ENCODE peak calls at places on chromosomes 2 and 18, in six cellular contexts. One of them, this sample, is unnamed.

GRCh38 chr2:121699421-121700328 is 37.0 kb downstream of the NIFK start:
- DNase-seq in hippocampal formation: no peak
- DNase-seq in iPS DF 19.7: no peak
- DNase-seq in hypothalamus: no peak
- DNase-seq in fibroblast of the aortic adventitia: peak
- DNase-seq in HFFc6: peak
- DNase-seq in this sample: no peak

GRCh38 chr2:58227171-58227917 is 13.8 kb downstream of the FANCL start:
- DNase-seq in hippocampal formation: no peak
- DNase-seq in iPS DF 19.7: no peak
- DNase-seq in hypothalamus: no peak
- DNase-seq in fibroblast of the aortic adventitia: no peak
- DNase-seq in HFFc6: no peak
- DNase-seq in this sample: no peak

GRCh38 chr18:48408727-48409590 is at the start of gene ZBTB7C:
- DNase-seq in hippocampal formation: peak
- DNase-seq in iPS DF 19.7: no peak
- DNase-seq in hypothalamus: peak
- DNase-seq in fibroblast of the aortic adventitia: no peak
- DNase-seq in HFFc6: no peak
- DNase-seq in this sample: no peak

GRCh38 chr2:179435021-179435420 is 170.4 kb upstream of the SESTD1 start:
- DNase-seq in hippocampal formation: no peak
- DNase-seq in iPS DF 19.7: no peak
- DNase-seq in hypothalamus: no peak
- DNase-seq in fibroblast of the aortic adventitia: no peak
- DNase-seq in HFFc6: no peak
- DNase-seq in this sample: no peak

GRCh38 chr2:127194447-127194846 is 25.7 kb downstream of the CYP27C1 start:
- DNase-seq in hippocampal formation: no peak
- DNase-seq in iPS DF 19.7: no peak
- DNase-seq in hypothalamus: no peak
- DNase-seq in fibroblast of the aortic adventitia: no peak
- DNase-seq in HFFc6: no peak
- DNase-seq in this sample: no peak

GRCh38 chr18:77068890-77069312 is 63.7 kb downstream of the MBP start:
- DNase-seq in hippocampal formation: no peak
- DNase-seq in iPS DF 19.7: no peak
- DNase-seq in hypothalamus: no peak
- DNase-seq in fibroblast of the aortic adventitia: peak
- DNase-seq in HFFc6: no peak
- DNase-seq in this sample: no peak

GRCh38 chr2:113760400-113760799 is 4.0 kb upstream of the SLC35F5 start:
- DNase-seq in hippocampal formation: no peak
- DNase-seq in iPS DF 19.7: no peak
- DNase-seq in hypothalamus: no peak
- DNase-seq in fibroblast of the aortic adventitia: peak
- DNase-seq in HFFc6: peak
- DNase-seq in this sample: no peak

GRCh38 chr2:48841126-48841525 is 85.6 kb upstream of the LHCGR start:
- DNase-seq in hippocampal formation: no peak
- DNase-seq in iPS DF 19.7: no peak
- DNase-seq in hypothalamus: no peak
- DNase-seq in fibroblast of the aortic adventitia: no peak
- DNase-seq in HFFc6: no peak
- DNase-seq in this sample: no peak

GRCh38 chr2:232997749-232998665 is 15.0 kb downstream of the NGEF start:
- DNase-seq in hippocampal formation: no peak
- DNase-seq in iPS DF 19.7: no peak
- DNase-seq in hypothalamus: no peak
- DNase-seq in fibroblast of the aortic adventitia: no peak
- DNase-seq in HFFc6: no peak
- DNase-seq in this sample: no peak

GRCh38 chr2:240404174-240404852 is 31.1 kb upstream of the GPC1 start:
- DNase-seq in hippocampal formation: no peak
- DNase-seq in iPS DF 19.7: no peak
- DNase-seq in hypothalamus: no peak
- DNase-seq in fibroblast of the aortic adventitia: no peak
- DNase-seq in HFFc6: no peak
- DNase-seq in this sample: no peak

GRCh38 chr2:241878007-241878970 is 8.8 kb downstream of the RTP5 start:
- DNase-seq in hippocampal formation: peak
- DNase-seq in iPS DF 19.7: no peak
- DNase-seq in hypothalamus: no peak
- DNase-seq in fibroblast of the aortic adventitia: peak
- DNase-seq in HFFc6: peak
- DNase-seq in this sample: peak

GRCh38 chr2:143581989-143582719 is 452.9 kb downstream of the ARHGAP15 start:
- DNase-seq in hippocampal formation: peak
- DNase-seq in iPS DF 19.7: no peak
- DNase-seq in hypothalamus: no peak
- DNase-seq in fibroblast of the aortic adventitia: no peak
- DNase-seq in HFFc6: no peak
- DNase-seq in this sample: no peak

GRCh38 chr2:30625600-30626208 is 178.7 kb downstream of the LCLAT1 start:
- DNase-seq in hippocampal formation: no peak
- DNase-seq in iPS DF 19.7: no peak
- DNase-seq in hypothalamus: no peak
- DNase-seq in fibroblast of the aortic adventitia: no peak
- DNase-seq in HFFc6: no peak
- DNase-seq in this sample: no peak

GRCh38 chr2:167592441-167592840 is 655.0 kb downstream of the STK39 start:
- DNase-seq in hippocampal formation: no peak
- DNase-seq in iPS DF 19.7: no peak
- DNase-seq in hypothalamus: no peak
- DNase-seq in fibroblast of the aortic adventitia: no peak
- DNase-seq in HFFc6: no peak
- DNase-seq in this sample: peak

GRCh38 chr2:121832992-121833732 is 77.7 kb downstream of the TSN start:
- DNase-seq in hippocampal formation: no peak
- DNase-seq in iPS DF 19.7: no peak
- DNase-seq in hypothalamus: no peak
- DNase-seq in fibroblast of the aortic adventitia: no peak
- DNase-seq in HFFc6: no peak
- DNase-seq in this sample: no peak

GRCh38 chr2:85741811-85742507 is 11.8 kb upstream of the ATOH8 start:
- DNase-seq in hippocampal formation: peak
- DNase-seq in iPS DF 19.7: no peak
- DNase-seq in hypothalamus: peak
- DNase-seq in fibroblast of the aortic adventitia: peak
- DNase-seq in HFFc6: peak
- DNase-seq in this sample: peak

GRCh38 chr2:233346930-233347329 is 7.4 kb upstream of the DGKD start:
- DNase-seq in hippocampal formation: no peak
- DNase-seq in iPS DF 19.7: no peak
- DNase-seq in hypothalamus: no peak
- DNase-seq in fibroblast of the aortic adventitia: no peak
- DNase-seq in HFFc6: no peak
- DNase-seq in this sample: peak

GRCh38 chr2:204027105-204027504 is 90.5 kb downstream of the ICOS start:
- DNase-seq in hippocampal formation: no peak
- DNase-seq in iPS DF 19.7: no peak
- DNase-seq in hypothalamus: no peak
- DNase-seq in fibroblast of the aortic adventitia: no peak
- DNase-seq in HFFc6: no peak
- DNase-seq in this sample: no peak

GRCh38 chr2:237693281-237694039 is 66.1 kb downstream of the LRRFIP1 start:
- DNase-seq in hippocampal formation: no peak
- DNase-seq in iPS DF 19.7: no peak
- DNase-seq in hypothalamus: no peak
- DNase-seq in fibroblast of the aortic adventitia: peak
- DNase-seq in HFFc6: peak
- DNase-seq in this sample: no peak

GRCh38 chr2:151928380-151928779 is 100.2 kb upstream of the ARL5A start:
- DNase-seq in hippocampal formation: no peak
- DNase-seq in iPS DF 19.7: no peak
- DNase-seq in hypothalamus: no peak
- DNase-seq in fibroblast of the aortic adventitia: no peak
- DNase-seq in HFFc6: no peak
- DNase-seq in this sample: no peak

GRCh38 chr2:223101340-223102039 is 49.5 kb downstream of the KCNE4 start:
- DNase-seq in hippocampal formation: no peak
- DNase-seq in iPS DF 19.7: peak
- DNase-seq in hypothalamus: no peak
- DNase-seq in fibroblast of the aortic adventitia: peak
- DNase-seq in HFFc6: peak
- DNase-seq in this sample: no peak

GRCh38 chr2:161992526-161992925 is 81.5 kb downstream of the DPP4 start:
- DNase-seq in hippocampal formation: no peak
- DNase-seq in iPS DF 19.7: no peak
- DNase-seq in hypothalamus: no peak
- DNase-seq in fibroblast of the aortic adventitia: no peak
- DNase-seq in HFFc6: no peak
- DNase-seq in this sample: no peak

GRCh38 chr18:23627325-23627724 is 35.4 kb downstream of the ANKRD29 start:
- DNase-seq in hippocampal formation: no peak
- DNase-seq in iPS DF 19.7: no peak
- DNase-seq in hypothalamus: no peak
- DNase-seq in fibroblast of the aortic adventitia: peak
- DNase-seq in HFFc6: peak
- DNase-seq in this sample: no peak

GRCh38 chr2:83850071-83850725 is 608.9 kb downstream of the SUCLG1 start:
- DNase-seq in hippocampal formation: no peak
- DNase-seq in iPS DF 19.7: no peak
- DNase-seq in hypothalamus: no peak
- DNase-seq in fibroblast of the aortic adventitia: no peak
- DNase-seq in HFFc6: no peak
- DNase-seq in this sample: no peak

GRCh38 chr2:38261569-38262513 is 115.2 kb downstream of the ATL2 start:
- DNase-seq in hippocampal formation: no peak
- DNase-seq in iPS DF 19.7: no peak
- DNase-seq in hypothalamus: no peak
- DNase-seq in fibroblast of the aortic adventitia: no peak
- DNase-seq in HFFc6: no peak
- DNase-seq in this sample: no peak

GRCh38 chr2:9990735-9991134 is 39.2 kb downstream of the GRHL1 start:
- DNase-seq in hippocampal formation: no peak
- DNase-seq in iPS DF 19.7: peak
- DNase-seq in hypothalamus: no peak
- DNase-seq in fibroblast of the aortic adventitia: no peak
- DNase-seq in HFFc6: no peak
- DNase-seq in this sample: no peak

GRCh38 chr2:136929531-136929930 is 164.2 kb downstream of the THSD7B start:
- DNase-seq in hippocampal formation: no peak
- DNase-seq in iPS DF 19.7: no peak
- DNase-seq in hypothalamus: no peak
- DNase-seq in fibroblast of the aortic adventitia: no peak
- DNase-seq in HFFc6: no peak
- DNase-seq in this sample: no peak

GRCh38 chr2:144320491-144320890 is 199.4 kb downstream of the ZEB2 start:
- DNase-seq in hippocampal formation: no peak
- DNase-seq in iPS DF 19.7: no peak
- DNase-seq in hypothalamus: no peak
- DNase-seq in fibroblast of the aortic adventitia: peak
- DNase-seq in HFFc6: peak
- DNase-seq in this sample: no peak

GRCh38 chr18:46340716-46341115 is 236.5 kb downstream of the HAUS1 start:
- DNase-seq in hippocampal formation: no peak
- DNase-seq in iPS DF 19.7: no peak
- DNase-seq in hypothalamus: no peak
- DNase-seq in fibroblast of the aortic adventitia: no peak
- DNase-seq in HFFc6: no peak
- DNase-seq in this sample: no peak

GRCh38 chr2:171407030-171407707 is 26.6 kb downstream of the METTL8 start:
- DNase-seq in hippocampal formation: no peak
- DNase-seq in iPS DF 19.7: no peak
- DNase-seq in hypothalamus: no peak
- DNase-seq in fibroblast of the aortic adventitia: no peak
- DNase-seq in HFFc6: no peak
- DNase-seq in this sample: no peak

GRCh38 chr18:25146113-25146512 is 205.9 kb downstream of the ZNF521 start:
- DNase-seq in hippocampal formation: no peak
- DNase-seq in iPS DF 19.7: no peak
- DNase-seq in hypothalamus: no peak
- DNase-seq in fibroblast of the aortic adventitia: no peak
- DNase-seq in HFFc6: no peak
- DNase-seq in this sample: no peak

GRCh38 chr2:44686561-44686960 is 254.9 kb upstream of the SIX3 start:
- DNase-seq in hippocampal formation: no peak
- DNase-seq in iPS DF 19.7: no peak
- DNase-seq in hypothalamus: no peak
- DNase-seq in fibroblast of the aortic adventitia: peak
- DNase-seq in HFFc6: peak
- DNase-seq in this sample: no peak

This sample was measured in nucleus accumbens.